ENCODE peak calls at places on chromosomes 7 and 10, in four cellular contexts. I, B, E and R are unnamed samples.

GRCh38 chr7:36071605-36072004 is 81.4 kb upstream of the EEPD1 start:
- DNase-seq in I (no peak), B (no peak), E (no peak), R (no peak)

GRCh38 chr7:158646766-158647474 is 57.7 kb downstream of the NCAPG2 start:
- DNase-seq in I (no peak), B (no peak), E (no peak), R (peak)

GRCh38 chr10:119726291-119727261 is 726 bp downstream of the INPP5F start:
- DNase-seq in I (no peak), B (peak), E (peak), R (no peak)

GRCh38 chr7:13031481-13031880 is 344.0 kb downstream of the ARL4A start:
- DNase-seq in I (no peak), B (no peak), E (no peak), R (no peak)

GRCh38 chr7:70165477-70166170 is 567.3 kb downstream of the AUTS2 start:
- DNase-seq in I (no peak), B (no peak), E (no peak), R (no peak)

GRCh38 chr7:142468871-142469652 is 211.2 kb upstream of the PRSS58 start:
- DNase-seq in I (no peak), B (no peak), E (no peak), R (no peak)

GRCh38 chr10:8305871-8306652 is 251.6 kb downstream of the GATA3 start:
- DNase-seq in I (no peak), B (no peak), E (no peak), R (no peak)

GRCh38 chr10:37734971-37735370 is 122.4 kb downstream of the ZNF248 start:
- DNase-seq in I (no peak), B (no peak), E (no peak), R (no peak)

GRCh38 chr7:3215624-3216585 is 85.1 kb upstream of the SDK1 start:
- DNase-seq in I (no peak), B (no peak), E (peak), R (no peak)

GRCh38 chr10:49309691-49310371 is 10.9 kb downstream of the C10orf71 start:
- DNase-seq in I (no peak), B (no peak), E (no peak), R (no peak)

GRCh38 chr7:48154792-48155413 is 16.4 kb upstream of the ABCA13 start:
- DNase-seq in I (peak), B (peak), E (no peak), R (no peak)

GRCh38 chr7:132424821-132425739 is 151.2 kb downstream of the PLXNA4 start:
- DNase-seq in I (no peak), B (no peak), E (no peak), R (no peak)

GRCh38 chr7:6256709-6257535 is 15.5 kb downstream of the CYTH3 start:
- DNase-seq in I (peak), B (peak), E (no peak), R (no peak)

GRCh38 chr10:25934673-25935139 is 677 bp downstream of the MYO3A start:
- DNase-seq in I (no peak), B (no peak), E (peak), R (peak)

GRCh38 chr7:115009736-115010435 is 88.0 kb downstream of the MDFIC start:
- DNase-seq in I (no peak), B (no peak), E (no peak), R (no peak)